ENCODE peak calls at places on chromosomes 11 and 22, in eight cellular contexts. N, C, S, Z, R, H, Y and P are unnamed samples.

GRCh38 chr22:17706451-17706900 is 67.8 kb downstream of the BID start:
- DNase-seq in N (peak; percentile 88), C (peak; percentile 83), S (peak; percentile 55), Z (peak; percentile 54), R (no peak), H (peak; percentile 33), Y (peak; percentile 77), P (peak; percentile 46)

GRCh38 chr11:77141034-77141433 is 13.0 kb downstream of the MYO7A start:
- DNase-seq in N (no peak), C (peak; percentile 74), S (no peak), Z (no peak), R (no peak), H (no peak), Y (peak; percentile 63), P (no peak)

GRCh38 chr11:119741369-119742262 is 12.6 kb upstream of the NECTIN1 start:
- DNase-seq in N (peak; percentile 58), C (peak; percentile 60), S (peak; percentile 50), Z (no peak), R (peak; percentile 79), H (no peak), Y (peak; percentile 62), P (peak; percentile 80)

GRCh38 chr11:31640611-31641010 is 131.0 kb downstream of the ELP4 start:
- DNase-seq in N (no peak), C (no peak), S (no peak), Z (no peak), R (peak; percentile 39), H (no peak), Y (no peak), P (peak; percentile 17)

GRCh38 chr11:5171856-5172255 is 17.3 kb upstream of the OR52A1 start:
- DNase-seq in N (no peak), C (no peak), S (no peak), Z (no peak), R (no peak), H (no peak), Y (no peak), P (no peak)

GRCh38 chr11:132058211-132058772 is 687.9 kb downstream of the NTM start:
- DNase-seq in N (no peak), C (no peak), S (no peak), Z (no peak), R (no peak), H (no peak), Y (no peak), P (peak; percentile 44)

GRCh38 chr22:28742562-28742962 is 723 bp downstream of the HSCB start:
- DNase-seq in N (no peak), C (no peak), S (no peak), Z (no peak), R (no peak), H (no peak), Y (no peak), P (no peak)

GRCh38 chr11:13169709-13170108 is 107.9 kb upstream of the BMAL1 start:
- DNase-seq in N (no peak), C (peak; percentile 85), S (no peak), Z (peak; percentile 48), R (no peak), H (no peak), Y (no peak), P (no peak)

GRCh38 chr11:80255021-80255420 is 814.2 kb upstream of the TENM4 start:
- DNase-seq in N (no peak), C (peak; percentile 5), S (no peak), Z (no peak), R (no peak), H (no peak), Y (no peak), P (no peak)

GRCh38 chr11:57406337-57406904 is 16.0 kb upstream of the PRG2 start:
- DNase-seq in N (no peak), C (peak; percentile 54), S (no peak), Z (no peak), R (no peak), H (no peak), Y (no peak), P (no peak)

GRCh38 chr22:23058481-23059336 is 11.6 kb upstream of the GNAZ start:
- DNase-seq in N (no peak), C (peak; percentile 12), S (no peak), Z (no peak), R (no peak), H (no peak), Y (peak; percentile 3), P (no peak)

GRCh38 chr11:17763244-17763643 is 28.7 kb downstream of the KCNC1 start:
- DNase-seq in N (no peak), C (no peak), S (no peak), Z (no peak), R (no peak), H (no peak), Y (no peak), P (no peak)

GRCh38 chr11:15650105-15650938 is 535.6 kb downstream of the INSC start:
- DNase-seq in N (peak; percentile 86), C (peak; percentile 86), S (peak; percentile 81), Z (peak; percentile 70), R (peak; percentile 98), H (peak; percentile 96), Y (peak; percentile 96), P (peak; percentile 93)

GRCh38 chr11:6204708-6205107 is 649 bp upstream of the C11orf42 start:
- DNase-seq in N (no peak), C (no peak), S (no peak), Z (no peak), R (no peak), H (no peak), Y (no peak), P (no peak)

GRCh38 chr11:8026982-8027381 is 39.8 kb downstream of the EIF3F start:
- DNase-seq in N (no peak), C (no peak), S (no peak), Z (no peak), R (no peak), H (no peak), Y (no peak), P (no peak)

GRCh38 chr22:38313384-38313955 is 3.8 kb downstream of the CSNK1E start:
- DNase-seq in N (peak; percentile 56), C (peak; percentile 73), S (peak; percentile 41), Z (no peak), R (peak; percentile 39), H (no peak), Y (peak; percentile 67), P (no peak)

GRCh38 chr11:65058419-65059054 is at the start of gene NAALADL1:
- DNase-seq in N (no peak), C (no peak), S (no peak), Z (no peak), R (no peak), H (no peak), Y (no peak), P (no peak)

GRCh38 chr11:131977854-131978253 is 607.4 kb downstream of the NTM start:
- DNase-seq in N (no peak), C (peak; percentile 66), S (no peak), Z (no peak), R (no peak), H (no peak), Y (no peak), P (peak; percentile 61)

GRCh38 chr11:107858217-107859070 is at the start of gene SLC35F2:
- DNase-seq in N (peak; percentile 91), C (peak; percentile 96), S (peak; percentile 91), Z (peak; percentile 73), R (peak; percentile 89), H (peak; percentile 86), Y (peak; percentile 75), P (peak; percentile 93)

GRCh38 chr11:75261902-75262361 is 21.4 kb downstream of the TPBGL start:
- DNase-seq in N (no peak), C (no peak), S (no peak), Z (no peak), R (peak; percentile 1), H (no peak), Y (no peak), P (no peak)

GRCh38 chr22:37126882-37127281 is 17.4 kb upstream of the TMPRSS6 start:
- DNase-seq in N (no peak), C (no peak), S (peak; percentile 20), Z (no peak), R (peak; percentile 58), H (peak; percentile 58), Y (no peak), P (peak; percentile 33)
- TF ChIP-seq EZH2phosphoT487 in N (no peak), C (no peak), S (no peak), Z (no peak), R (no peak), H (no peak), Y (no peak), P (no peak)

DNA sequence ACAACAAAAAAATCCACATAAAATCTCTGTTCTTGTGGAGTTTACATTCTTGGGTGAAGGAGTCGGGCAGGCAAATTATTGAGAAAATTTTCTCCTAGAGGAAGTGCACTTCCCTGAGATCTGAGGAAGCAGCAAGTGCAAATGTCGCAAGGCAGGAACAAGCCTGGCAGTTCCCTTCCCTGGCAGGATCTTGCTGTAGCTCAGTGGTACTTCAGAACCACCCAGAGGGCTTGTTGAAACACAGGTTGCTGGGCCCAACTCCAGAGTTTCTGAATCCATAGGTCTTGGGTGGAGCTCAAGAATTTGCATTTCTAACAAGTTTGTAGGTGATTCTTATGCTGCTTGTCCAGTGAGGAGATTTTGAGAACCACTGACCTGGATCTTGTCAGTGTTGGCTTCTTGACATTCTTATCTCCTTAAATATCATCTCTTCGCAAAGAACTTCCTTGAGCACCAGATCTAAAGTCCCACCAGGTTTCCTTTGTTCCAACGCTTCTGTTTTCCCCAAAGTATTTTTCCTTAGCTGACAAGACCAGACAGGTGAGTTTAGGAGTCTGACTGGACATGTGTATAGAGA is 9.6 kb downstream of the QSER1 start:
- DNase-seq in N (no peak), C (no peak), S (no peak), Z (no peak), R (no peak), H (no peak), Y (no peak), P (no peak)
- TF ChIP-seq CTCF in N (no peak), C (no peak), S (no peak), Z (no peak), R (no peak), H (no peak), Y (no peak), P (no peak)

DNA sequence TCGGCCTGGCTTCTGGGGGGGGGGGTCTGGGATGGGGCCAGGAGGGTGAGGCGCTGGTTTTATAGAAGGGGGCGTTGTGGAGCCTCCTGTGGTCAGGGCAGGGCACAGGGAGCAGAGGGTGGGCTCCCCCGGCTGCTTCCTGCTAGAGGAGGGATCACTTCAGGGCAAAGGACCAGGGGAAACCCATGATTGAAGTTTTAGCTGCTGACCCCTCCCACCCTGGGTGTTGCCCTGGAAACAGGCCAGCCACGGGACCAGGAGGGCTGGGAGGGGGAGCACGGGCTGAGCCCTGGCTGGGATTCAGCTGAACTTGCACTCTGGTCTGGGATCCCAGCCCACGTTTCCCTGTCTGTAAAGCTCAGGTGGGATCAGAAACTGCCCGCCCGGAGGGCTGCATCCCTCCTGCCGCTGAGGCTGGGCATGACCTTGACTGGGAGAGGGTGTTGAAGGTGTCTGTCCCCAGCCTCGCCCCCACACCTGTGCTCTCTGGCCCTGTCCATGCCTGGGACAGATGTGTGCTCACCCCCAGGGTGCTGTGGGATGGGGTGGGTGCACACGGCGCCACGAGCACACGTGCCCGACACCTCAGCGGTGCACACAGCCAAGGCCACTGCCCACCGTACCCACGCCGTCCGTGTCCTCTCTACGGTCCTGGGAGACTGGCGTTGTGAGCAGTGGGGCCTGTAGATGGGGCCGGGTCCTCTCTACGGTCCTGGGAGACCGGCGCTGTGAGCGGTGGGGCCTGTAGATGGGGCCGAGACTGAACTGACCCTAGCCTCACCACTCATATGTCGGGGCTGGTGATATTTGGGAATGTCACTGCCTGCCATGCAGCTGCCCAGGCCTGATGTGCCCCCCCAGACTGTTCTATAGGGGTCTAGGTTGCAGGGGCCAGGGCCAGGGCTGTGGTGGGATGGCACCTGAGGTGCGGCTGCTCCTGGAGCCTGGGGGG is 2.3 kb downstream of the TSPAN4 start:
- DNase-seq in N (no peak), C (peak; percentile 74), S (peak; percentile 32), Z (no peak), R (peak; percentile 83), H (peak; percentile 82), Y (peak; percentile 90), P (peak; percentile 94)
- TF ChIP-seq EZH2phosphoT487 in N (no peak), C (no peak), S (no peak), Z (no peak), R (no peak), H (no peak), Y (no peak), P (no peak)

GRCh38 chr22:50059185-50059880 is 1.2 kb upstream of the TTLL8 start:
- DNase-seq in N (peak; percentile 75), C (no peak), S (peak; percentile 28), Z (no peak), R (peak; percentile 86), H (peak; percentile 86), Y (peak; percentile 72), P (peak; percentile 82)
- TF ChIP-seq CTCF in N (no peak), C (no peak), S (peak; percentile 33), Z (no peak), R (peak; percentile 46), H (no peak), Y (peak; percentile 16), P (peak; percentile 23)